ENCODE peak calls at places on chromosome 1, in nine cellular contexts. O is fibroblast of pulmonary artery; M is CD4-positive, alpha-beta T cell; C is fibroblast of lung; I is endothelial cell; R is endodermal cell; K is GM04504; P is naive thymus-derived CD8-positive, alpha-beta T cell; U is stimulated activated CD8-positive, alpha-beta memory T cell treated with anti-CD3 and anti-CD28 coated beads, Interleukin-7, amount 100 ng/mL, for 1 hour. G is an unnamed sample.

GRCh38 chr1:201461193-201461657 is 7.8 kb downstream of the PHLDA3 start:
- DNase-seq in O (peak; percentile 96), P (no peak), C (peak; percentile 98), U (no peak), I (no peak), K (peak; percentile 93), R (no peak), M (no peak), G (peak; percentile 76)

GRCh38 chr1:3320246-3321152 is 134.0 kb upstream of the ARHGEF16 start:
- DNase-seq in C (peak; percentile 63), U (no peak), P (no peak), R (peak; percentile 72), M (no peak), O (no peak), I (no peak), K (no peak), G (no peak)

GRCh38 chr1:50080904-50081586 is 27.7 kb upstream of the ELAVL4 start:
- DNase-seq in U (no peak), O (no peak), P (no peak), M (no peak), C (peak; percentile 1), K (no peak), R (peak; percentile 55), I (peak; percentile 21), G (peak; percentile 12)

GRCh38 chr1:33256335-33256700 is at the start of gene ZNF362:
- DNase-seq in O (peak; percentile 70), U (peak; percentile 34), R (peak; percentile 87), I (peak; percentile 79), K (no peak), C (peak; percentile 69), M (peak; percentile 70), P (peak; percentile 61), G (peak; percentile 15)

GRCh38 chr1:55645286-55645685 is 430.1 kb upstream of the USP24 start:
- DNase-seq in U (no peak), I (no peak), R (no peak), O (no peak), C (no peak), P (no peak), K (no peak), M (no peak), G (no peak)

GRCh38 chr1:26164036-26164927 is 4.5 kb downstream of the C1orf232 start:
- DNase-seq in P (peak; percentile 47), I (peak; percentile 78), U (peak; percentile 25), C (no peak), M (peak; percentile 35), R (peak; percentile 92), O (peak; percentile 33), K (no peak), G (no peak)

GRCh38 chr1:2533356-2533755 is 3.3 kb upstream of the HES5 start:
- DNase-seq in C (peak; percentile 78), K (no peak), O (no peak), R (no peak), U (no peak), P (no peak), M (no peak), I (no peak), G (no peak)

GRCh38 chr1:246503341-246503740 is 3.7 kb downstream of the SMYD3 start:
- DNase-seq in C (peak; percentile 57), R (no peak), I (no peak), K (no peak), U (no peak), O (no peak), P (no peak), M (no peak), G (no peak)

GRCh38 chr1:42910985-42911384 is 47.7 kb downstream of the SLC2A1 start:
- DNase-seq in M (no peak), U (no peak), O (no peak), C (no peak), I (no peak), K (no peak), R (no peak), P (no peak), G (no peak)

GRCh38 chr1:221712776-221713431 is 29.0 kb downstream of the DUSP10 start:
- DNase-seq in K (no peak), O (no peak), M (peak; percentile 81), U (peak; percentile 58), I (no peak), R (no peak), P (peak; percentile 60), C (no peak), G (no peak)

GRCh38 chr1:21869620-21870121 is 57.6 kb downstream of the LDLRAD2 start:
- DNase-seq in U (no peak), O (peak; percentile 90), M (no peak), I (no peak), P (no peak), K (peak; percentile 81), C (peak; percentile 77), R (no peak), G (peak; percentile 11)

GRCh38 chr1:119884700-119885099 is 11.6 kb downstream of the ADAM30 start:
- DNase-seq in U (no peak), I (no peak), R (no peak), O (peak; percentile 41), P (no peak), K (no peak), M (no peak), C (no peak), G (no peak)

GRCh38 chr1:19525607-19526545 is 40.5 kb upstream of the CAPZB start:
- DNase-seq in I (no peak), M (no peak), U (no peak), R (no peak), P (no peak), O (no peak), K (no peak), C (peak; percentile 12), G (no peak)

GRCh38 chr1:223421025-223421424 is 27.8 kb downstream of the CCDC185 start:
- DNase-seq in K (no peak), M (no peak), R (no peak), C (no peak), U (no peak), I (no peak), P (no peak), O (no peak), G (no peak)

GRCh38 chr1:245154429-245155185 is at the start of gene KIF26B:
- DNase-seq in P (peak; percentile 14), O (peak; percentile 68), M (no peak), K (no peak), C (peak; percentile 73), U (no peak), I (peak; percentile 58), R (peak; percentile 81), G (no peak)

GRCh38 chr1:228083871-228084278 is 1.4 kb downstream of the ARF1 start:
- DNase-seq in K (no peak), O (peak; percentile 43), P (no peak), U (no peak), R (no peak), C (peak; percentile 23), I (no peak), M (no peak), G (no peak)

G was measured in SW 1271.